ENCODE peak calls at places on chromosomes 4 and X, in nine cellular contexts. M, T, Z, F, P, H, L, S and K are unnamed samples.

GRCh38 chrX:54116391-54116790 is 66.7 kb downstream of the FAM120C start:
- DNase-seq in M (no peak), T (no peak), Z (no peak), F (no peak), P (no peak), H (no peak), L (no peak), S (no peak), K (no peak)

GRCh38 chr4:181952478-181952877 is 290.7 kb upstream of the TENM3 start:
- DNase-seq in M (no peak), T (peak), Z (no peak), F (no peak), P (peak), H (no peak), L (no peak), S (no peak), K (no peak)

GRCh38 chrX:22634751-22635150 is 362.0 kb downstream of the CBLL2 start:
- DNase-seq in M (no peak), T (no peak), Z (no peak), F (no peak), P (no peak), H (no peak), L (no peak), S (no peak), K (no peak)

GRCh38 chrX:12548746-12549145 is 242.5 kb upstream of the PRPS2 start:
- DNase-seq in M (no peak), T (peak), Z (no peak), F (no peak), P (peak), H (no peak), L (peak), S (no peak), K (no peak)

GRCh38 chr4:94419549-94419948 is 32.2 kb upstream of the PDLIM5 start:
- DNase-seq in M (no peak), T (no peak), Z (no peak), F (no peak), P (no peak), H (no peak), L (no peak), S (no peak), K (no peak)

GRCh38 chr4:26947318-26947717 is 86.7 kb downstream of the STIM2 start:
- DNase-seq in M (no peak), T (no peak), Z (no peak), F (no peak), P (no peak), H (no peak), L (no peak), S (no peak), K (no peak)

GRCh38 chr4:76579596-76580375 is 144.8 kb downstream of the SHROOM3 start:
- DNase-seq in M (no peak), T (no peak), Z (no peak), F (no peak), P (no peak), H (no peak), L (no peak), S (no peak), K (no peak)

GRCh38 chrX:54785901-54786300 is 12.2 kb downstream of the ITIH6 start:
- DNase-seq in M (no peak), T (peak), Z (no peak), F (no peak), P (peak), H (no peak), L (no peak), S (no peak), K (no peak)

GRCh38 chr4:158411180-158411721 is 110.4 kb upstream of the RXFP1 start:
- DNase-seq in M (no peak), T (no peak), Z (no peak), F (no peak), P (peak), H (no peak), L (no peak), S (no peak), K (no peak)

GRCh38 chr4:153566751-153567150 is 100.6 kb downstream of the TMEM131L start:
- DNase-seq in M (no peak), T (no peak), Z (no peak), F (no peak), P (no peak), H (peak), L (no peak), S (no peak), K (no peak)

GRCh38 chrX:16612257-16612987 is 37.5 kb upstream of the S100G start:
- DNase-seq in M (no peak), T (no peak), Z (no peak), F (no peak), P (no peak), H (no peak), L (no peak), S (no peak), K (no peak)

GRCh38 chr4:38001927-38002326 is 41.7 kb downstream of the PTTG2 start:
- DNase-seq in M (no peak), T (no peak), Z (no peak), F (no peak), P (no peak), H (no peak), L (no peak), S (no peak), K (no peak)

GRCh38 chr4:101078950-101079349 is 268.4 kb downstream of the PPP3CA start:
- DNase-seq in M (no peak), T (no peak), Z (no peak), F (no peak), P (no peak), H (no peak), L (no peak), S (no peak), K (no peak)

GRCh38 chrX:37350034-37350365 is 836 bp downstream of the PRRG1 start:
- DNase-seq in M (no peak), T (no peak), Z (no peak), F (no peak), P (peak), H (peak), L (no peak), S (no peak), K (no peak)

GRCh38 chr4:184722798-184723197 is 11.1 kb downstream of the CENPU start:
- DNase-seq in M (no peak), T (no peak), Z (no peak), F (no peak), P (no peak), H (no peak), L (no peak), S (no peak), K (no peak)

GRCh38 chr4:115113382-115114106 is at the start of gene NDST4:
- DNase-seq in M (no peak), T (peak), Z (no peak), F (no peak), P (peak), H (no peak), L (no peak), S (no peak), K (no peak)

GRCh38 chrX:118459494-118459893 is 36.1 kb upstream of the DOCK11 start:
- DNase-seq in M (no peak), T (peak), Z (no peak), F (no peak), P (peak), H (no peak), L (no peak), S (no peak), K (no peak)

GRCh38 chr4:79247695-79248394 is 78.0 kb downstream of the NAA11 start:
- DNase-seq in M (no peak), T (no peak), Z (no peak), F (no peak), P (no peak), H (no peak), L (no peak), S (no peak), K (no peak)

GRCh38 chrX:9708923-9709553 is 56.6 kb downstream of the GPR143 start:
- DNase-seq in M (peak), T (peak), Z (peak), F (peak), P (peak), H (peak), L (peak), S (peak), K (peak)

GRCh38 chr4:152981842-152982241 is 45.7 kb downstream of the FHDC1 start:
- DNase-seq in M (no peak), T (no peak), Z (no peak), F (no peak), P (no peak), H (no peak), L (no peak), S (no peak), K (no peak)

GRCh38 chr4:159632031-159632430 is 529.2 kb downstream of the RAPGEF2 start:
- DNase-seq in M (no peak), T (no peak), Z (no peak), F (no peak), P (no peak), H (no peak), L (no peak), S (no peak), K (no peak)

GRCh38 chr4:6308890-6309643 is 39.4 kb downstream of the WFS1 start:
- DNase-seq in M (no peak), T (peak), Z (no peak), F (no peak), P (no peak), H (no peak), L (peak), S (no peak), K (no peak)

GRCh38 chr4:177051473-177052060 is 258.1 kb upstream of the NEIL3 start:
- DNase-seq in M (no peak), T (peak), Z (no peak), F (no peak), P (peak), H (no peak), L (no peak), S (peak), K (no peak)

GRCh38 chrX:55206152-55206941 is 13.8 kb upstream of the PAGE5 start:
- DNase-seq in M (no peak), T (no peak), Z (no peak), F (no peak), P (no peak), H (no peak), L (no peak), S (no peak), K (no peak)

GRCh38 chr4:1408418-1408817 is 2.2 kb upstream of the NKX1-1 start:
- DNase-seq in M (no peak), T (no peak), Z (no peak), F (no peak), P (no peak), H (no peak), L (no peak), S (no peak), K (no peak)

GRCh38 chrX:133819546-133819945 is 165.8 kb downstream of the GPC3 start:
- DNase-seq in M (no peak), T (no peak), Z (no peak), F (no peak), P (no peak), H (no peak), L (no peak), S (no peak), K (no peak)

GRCh38 chr4:82523179-82523578 is 38.6 kb downstream of the TMEM150C start:
- DNase-seq in M (no peak), T (no peak), Z (no peak), F (no peak), P (no peak), H (no peak), L (no peak), S (no peak), K (no peak)

GRCh38 chrX:13669246-13669689 is 16.3 kb downstream of the TCEANC start:
- DNase-seq in M (no peak), T (no peak), Z (peak), F (no peak), P (peak), H (peak), L (no peak), S (peak), K (peak)

GRCh38 chr4:23235613-23236390 is 543.1 kb downstream of the GBA3 start:
- DNase-seq in M (no peak), T (peak), Z (no peak), F (no peak), P (no peak), H (no peak), L (no peak), S (no peak), K (no peak)

GRCh38 chrX:37441377-37441776 is 92.2 kb downstream of the PRRG1 start:
- DNase-seq in M (no peak), T (no peak), Z (no peak), F (no peak), P (no peak), H (no peak), L (no peak), S (no peak), K (no peak)

GRCh38 chr4:88204882-88205281 is 46.4 kb upstream of the ABCG2 start:
- DNase-seq in M (no peak), T (no peak), Z (no peak), F (no peak), P (no peak), H (no peak), L (no peak), S (no peak), K (no peak)

GRCh38 chrX:41723821-41724220 is at the start of gene GPR82:
- DNase-seq in M (no peak), T (no peak), Z (no peak), F (no peak), P (no peak), H (no peak), L (no peak), S (no peak), K (no peak)

GRCh38 chrX:51568586-51568985 is 50.1 kb downstream of the CENPVL3 start:
- DNase-seq in M (no peak), T (no peak), Z (no peak), F (no peak), P (peak), H (no peak), L (no peak), S (no peak), K (no peak)

GRCh38 chr4:126991965-126992364 is 640.8 kb upstream of the INTU start:
- DNase-seq in M (no peak), T (no peak), Z (no peak), F (no peak), P (peak), H (no peak), L (no peak), S (no peak), K (no peak)

GRCh38 chr4:87425711-87426110 is 3.3 kb downstream of the NUDT9 start:
- DNase-seq in M (no peak), T (no peak), Z (no peak), F (no peak), P (no peak), H (no peak), L (no peak), S (no peak), K (no peak)

GRCh38 chrX:77768787-77769186 is 17.2 kb downstream of the ATRX start:
- DNase-seq in M (no peak), T (no peak), Z (no peak), F (no peak), P (no peak), H (no peak), L (no peak), S (no peak), K (no peak)

GRCh38 chr4:188190461-188190860 is 51.2 kb downstream of the TRIML1 start:
- DNase-seq in M (no peak), T (no peak), Z (no peak), F (no peak), P (peak), H (no peak), L (no peak), S (no peak), K (no peak)

GRCh38 chr4:94974773-94975172 is 217.0 kb downstream of the BMPR1B start:
- DNase-seq in M (no peak), T (no peak), Z (no peak), F (no peak), P (peak), H (no peak), L (no peak), S (no peak), K (no peak)

GRCh38 chr4:28229092-28229491 is 1368.5 kb downstream of the STIM2 start:
- DNase-seq in M (no peak), T (peak), Z (no peak), F (no peak), P (peak), H (no peak), L (no peak), S (no peak), K (no peak)

GRCh38 chr4:28226962-28227361 is 1366.3 kb downstream of the STIM2 start:
- DNase-seq in M (no peak), T (no peak), Z (no peak), F (no peak), P (peak), H (no peak), L (no peak), S (no peak), K (no peak)

GRCh38 chr4:28225689-28226353 is 1365.2 kb downstream of the STIM2 start:
- DNase-seq in M (no peak), T (no peak), Z (no peak), F (no peak), P (peak), H (no peak), L (no peak), S (no peak), K (no peak)

GRCh38 chr4:28228575-28228974 is 1367.9 kb downstream of the STIM2 start:
- DNase-seq in M (no peak), T (no peak), Z (no peak), F (no peak), P (peak), H (no peak), L (no peak), S (no peak), K (no peak)

GRCh38 chr4:28225005-28225404 is 1364.4 kb downstream of the STIM2 start:
- DNase-seq in M (no peak), T (peak), Z (no peak), F (no peak), P (peak), H (no peak), L (peak), S (peak), K (no peak)
- TF ChIP-seq CTCF in M (no peak), T (peak), Z (no peak), F (peak), P (peak), H (no peak), L (peak), S (peak), K (no peak)

GRCh38 chrX:150683536-150684146 is 9.6 kb upstream of the MTMR1 start:
- DNase-seq in M (no peak), T (peak), Z (no peak), F (no peak), P (peak), H (no peak), L (no peak), S (peak), K (no peak)
- TF ChIP-seq CTCF in M (peak), T (peak), Z (peak), F (peak), P (peak), H (peak), L (peak), S (peak), K (no peak)

DNA sequence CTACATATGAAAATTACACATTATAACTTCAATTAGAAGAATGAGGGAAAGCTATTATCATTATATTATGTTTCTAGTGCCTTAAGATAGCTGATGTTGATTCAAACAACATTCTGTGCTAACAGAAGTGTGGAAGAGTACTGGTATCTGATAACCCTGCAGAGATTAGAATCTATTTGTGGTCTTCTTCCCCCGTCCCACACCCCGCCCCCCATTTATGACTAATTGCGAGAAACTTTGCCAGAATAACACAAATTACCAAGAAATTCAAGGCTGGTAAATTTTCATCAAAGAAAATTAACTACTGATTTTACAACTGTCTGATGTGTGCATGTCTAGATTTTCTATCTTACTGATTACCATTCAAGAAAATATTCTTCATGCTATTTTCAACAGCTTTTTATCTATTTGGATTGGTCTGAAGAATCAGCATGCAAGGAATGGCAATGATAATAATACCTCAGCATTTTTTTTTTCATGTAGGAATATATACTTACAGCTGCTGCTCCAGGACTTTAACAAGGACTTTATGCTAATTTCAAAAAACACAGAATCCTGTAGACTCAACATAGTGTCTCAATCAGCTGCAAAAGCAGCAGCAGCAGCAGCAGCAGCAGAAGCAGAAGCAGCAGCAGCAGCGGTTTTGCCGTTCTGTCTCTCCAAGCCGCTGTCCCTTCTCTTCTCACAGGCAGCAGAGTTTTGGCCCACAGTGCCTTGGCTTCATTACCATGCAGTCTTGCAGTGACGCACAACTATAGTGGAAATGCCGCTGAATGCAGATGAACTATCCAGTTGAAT is 126.7 kb downstream of the FRYL start:
- DNase-seq in M (peak), T (peak), Z (no peak), F (no peak), P (peak), H (no peak), L (no peak), S (no peak), K (no peak)
- TF ChIP-seq CTCF in M (no peak), T (no peak), Z (no peak), F (no peak), P (no peak), H (no peak), L (no peak), S (no peak), K (no peak)

GRCh38 chrX:40298569-40298968 is 200.8 kb upstream of the BCOR start:
- DNase-seq in M (no peak), T (no peak), Z (no peak), F (no peak), P (no peak), H (no peak), L (no peak), S (no peak), K (no peak)

GRCh38 chrX:40297949-40298539 is 200.3 kb upstream of the BCOR start:
- DNase-seq in M (no peak), T (peak), Z (no peak), F (no peak), P (no peak), H (no peak), L (no peak), S (no peak), K (no peak)

GRCh38 chrX:40299502-40300118 is 201.9 kb upstream of the BCOR start:
- DNase-seq in M (no peak), T (no peak), Z (no peak), F (no peak), P (no peak), H (no peak), L (no peak), S (no peak), K (no peak)

GRCh38 chrX:40300286-40300890 is 202.6 kb upstream of the BCOR start:
- DNase-seq in M (no peak), T (peak), Z (no peak), F (no peak), P (no peak), H (no peak), L (no peak), S (no peak), K (no peak)

GRCh38 chrX:40299028-40299479 is 201.3 kb upstream of the BCOR start:
- DNase-seq in M (no peak), T (peak), Z (no peak), F (no peak), P (no peak), H (no peak), L (no peak), S (no peak), K (no peak)
- TF ChIP-seq CTCF in M (peak), T (peak), Z (peak), F (peak), P (no peak), H (no peak), L (peak), S (no peak), K (no peak)

GRCh38 chr4:174265917-174266316 is 17.6 kb downstream of the FBXO8 start:
- DNase-seq in M (no peak), T (no peak), Z (no peak), F (no peak), P (no peak), H (no peak), L (no peak), S (no peak), K (no peak)
- TF ChIP-seq CTCF in M (no peak), T (no peak), Z (no peak), F (no peak), P (no peak), H (no peak), L (no peak), S (no peak), K (no peak)

GRCh38 chrX:6095469-6095868 is 133.2 kb downstream of the NLGN4X start:
- DNase-seq in M (no peak), T (peak), Z (no peak), F (no peak), P (no peak), H (no peak), L (no peak), S (no peak), K (no peak)
- TF ChIP-seq CTCF in M (no peak), T (peak), Z (no peak), F (no peak), P (no peak), H (no peak), L (peak), S (no peak), K (no peak)

DNA sequence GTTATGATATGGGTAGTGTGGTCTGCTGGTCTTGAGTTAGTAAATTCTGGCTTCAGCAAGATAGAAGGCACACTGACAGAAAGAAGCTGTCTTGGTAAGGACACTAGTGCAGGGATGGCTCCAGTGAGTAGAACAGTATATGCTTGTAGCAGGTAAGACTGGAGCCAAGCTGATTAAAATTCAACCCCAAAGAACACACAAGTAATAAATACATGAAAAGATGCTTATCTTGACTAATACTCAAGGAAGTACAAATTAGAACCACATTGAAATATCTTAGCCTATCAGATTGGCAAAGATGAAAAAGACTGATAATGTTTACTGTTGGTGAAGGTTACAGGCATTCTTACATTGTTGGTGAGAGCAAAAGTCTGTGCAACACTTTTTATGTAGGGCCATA is 2.0 kb upstream of the IL9R start:
- DNase-seq in M (no peak), T (no peak), Z (no peak), F (peak), P (no peak), H (no peak), L (no peak), S (no peak), K (no peak)
- TF ChIP-seq CTCF in M (no peak), T (no peak), Z (no peak), F (no peak), P (no peak), H (no peak), L (no peak), S (no peak), K (no peak)